ENCODE peak calls at places on chromosome 14, in nine cellular contexts. W, O, U, G, Q, P, E, A and R are unnamed samples.

GRCh38 chr14:104889374-104889755 is 24.3 kb downstream of the CEP170B start:
- DNase-seq in W (no peak), O (no peak), U (no peak), G (no peak), Q (no peak), P (no peak), E (no peak), A (no peak), R (no peak)

GRCh38 chr14:79201545-79202247 is 1009.6 kb downstream of the DIO2 start:
- DNase-seq in W (no peak), O (no peak), U (no peak), G (no peak), Q (peak; percentile 4), P (no peak), E (no peak), A (no peak), R (no peak)

GRCh38 chr14:105294142-105294597 is 6.6 kb downstream of the BRF1 start:
- DNase-seq in W (no peak), O (no peak), U (no peak), G (no peak), Q (peak; percentile 89), P (no peak), E (no peak), A (no peak), R (no peak)

GRCh38 chr14:90717916-90718315 is 98.3 kb downstream of the TTC7B start:
- DNase-seq in W (no peak), O (no peak), U (no peak), G (no peak), Q (no peak), P (peak; percentile 31), E (no peak), A (no peak), R (no peak)

GRCh38 chr14:89617471-89618291 is 200.6 kb upstream of the FOXN3 start:
- DNase-seq in W (peak; percentile 45), O (no peak), U (no peak), G (no peak), Q (peak; percentile 70), P (peak; percentile 68), E (peak; percentile 59), A (peak; percentile 12), R (peak; percentile 25)

GRCh38 chr14:30681752-30682355 is 59.7 kb downstream of the SCFD1 start:
- DNase-seq in W (no peak), O (no peak), U (peak; percentile 27), G (no peak), Q (peak; percentile 19), P (peak; percentile 61), E (no peak), A (peak; percentile 57), R (no peak)

GRCh38 chr14:77185093-77185465 is 3.5 kb downstream of the TMEM63C start:
- DNase-seq in W (no peak), O (no peak), U (no peak), G (no peak), Q (no peak), P (no peak), E (no peak), A (no peak), R (no peak)

GRCh38 chr14:104363891-104364760 is 215.4 kb upstream of the C14orf180 start:
- DNase-seq in W (peak; percentile 78), O (no peak), U (no peak), G (no peak), Q (no peak), P (no peak), E (no peak), A (no peak), R (no peak)

GRCh38 chr14:104048758-104049496 is 36.6 kb upstream of the ASPG start:
- DNase-seq in W (no peak), O (no peak), U (no peak), G (no peak), Q (no peak), P (no peak), E (no peak), A (no peak), R (no peak)

DNA sequence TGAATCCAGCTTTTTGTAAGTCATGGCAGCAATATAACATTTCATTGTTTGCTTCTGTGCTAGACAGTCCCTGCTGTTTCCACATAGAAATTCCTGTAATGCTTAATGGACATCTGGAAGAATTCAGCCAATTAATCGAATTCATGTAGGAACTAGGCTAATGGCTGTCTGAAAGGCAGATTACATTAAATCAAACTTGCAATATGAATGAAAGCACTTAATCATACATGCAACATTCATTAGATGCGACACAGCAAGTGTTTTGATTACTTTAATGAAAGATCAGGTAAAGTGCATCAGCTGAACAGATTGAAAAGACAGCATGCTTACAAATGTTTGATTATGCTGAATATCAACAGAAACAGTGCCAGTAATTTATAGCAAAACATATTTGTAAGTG is 24.1 kb upstream of the INSM2 start:
- DNase-seq in W (no peak), O (no peak), U (no peak), G (no peak), Q (no peak), P (no peak), E (no peak), A (no peak), R (no peak)
- TF ChIP-seq POLR2AphosphoS5 in W (no peak), O (no peak), U (no peak), G (no peak), Q (no peak), P (no peak), E (no peak), A (no peak), R (no peak)

GRCh38 chr14:74508292-74508731 is 14.7 kb downstream of the ISCA2 start:
- DNase-seq in W (no peak), O (no peak), U (no peak), G (no peak), Q (no peak), P (peak; percentile 90), E (no peak), A (peak; percentile 54), R (no peak)
- TF ChIP-seq CTCF in W (no peak), O (peak; percentile 97), U (peak; percentile 96), G (no peak), Q (peak; percentile 36), P (peak; percentile 97), E (no peak), A (peak; percentile 66), R (no peak)

DNA sequence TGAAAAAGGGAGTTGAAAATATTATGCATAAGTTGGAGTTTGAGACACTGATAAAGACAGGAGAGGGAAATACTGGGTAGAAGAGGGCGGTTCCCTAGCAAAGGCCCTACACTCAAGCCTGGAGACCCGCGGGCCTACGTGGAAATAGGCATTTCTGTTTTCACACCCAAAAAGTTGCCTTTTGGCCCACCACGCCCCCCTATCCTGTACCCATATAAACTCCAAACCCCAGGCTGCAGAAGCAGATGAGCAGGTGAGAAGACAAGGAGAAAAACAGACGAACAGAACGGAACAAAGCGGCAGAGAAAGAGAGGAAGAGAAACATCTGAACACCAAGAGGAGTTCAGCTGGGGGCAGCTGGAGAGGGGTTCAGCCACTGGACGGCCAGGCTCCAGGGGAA is 177.9 kb downstream of the GALC start:
- DNase-seq in W (no peak), O (no peak), U (no peak), G (no peak), Q (no peak), P (no peak), E (no peak), A (no peak), R (no peak)
- TF ChIP-seq POLR2AphosphoS5 in W (no peak), O (no peak), U (no peak), G (no peak), Q (no peak), P (no peak), E (no peak), A (no peak), R (no peak)

GRCh38 chr14:32230181-32230580 is 27.1 kb upstream of the RNU6-8 start:
- DNase-seq in W (no peak), O (no peak), U (no peak), G (no peak), Q (no peak), P (no peak), E (no peak), A (no peak), R (no peak)

GRCh38 chr14:32225378-32225920 is 22.4 kb upstream of the RNU6-8 start:
- DNase-seq in W (no peak), O (no peak), U (no peak), G (no peak), Q (no peak), P (no peak), E (no peak), A (no peak), R (no peak)

GRCh38 chr14:32226051-32226450 is 23.0 kb upstream of the RNU6-8 start:
- DNase-seq in W (no peak), O (no peak), U (no peak), G (no peak), Q (no peak), P (no peak), E (no peak), A (no peak), R (no peak)

GRCh38 chr14:32230695-32231280 is 27.7 kb upstream of the RNU6-8 start:
- DNase-seq in W (no peak), O (no peak), U (no peak), G (no peak), Q (no peak), P (no peak), E (no peak), A (no peak), R (no peak)

GRCh38 chr14:32224731-32225377 is 21.8 kb upstream of the RNU6-8 start:
- DNase-seq in W (no peak), O (peak; percentile 28), U (no peak), G (no peak), Q (peak; percentile 6), P (peak; percentile 30), E (no peak), A (peak; percentile 68), R (no peak)
- TF ChIP-seq CTCF in W (no peak), O (peak; percentile 24), U (no peak), G (no peak), Q (peak; percentile 18), P (no peak), E (peak; percentile 21), A (peak; percentile 64), R (no peak)

GRCh38 chr14:68941820-68942219 is 37.3 kb downstream of the ACTN1 start:
- DNase-seq in W (peak; percentile 34), O (no peak), U (no peak), G (no peak), Q (peak; percentile 50), P (peak; percentile 92), E (peak; percentile 53), A (peak; percentile 88), R (peak; percentile 75)
- TF ChIP-seq POLR2AphosphoS5 in W (peak; percentile 61), O (no peak), U (no peak), G (no peak), Q (peak; percentile 36), P (no peak), E (peak; percentile 48), A (no peak), R (peak; percentile 75)